ENCODE peak calls at places on chromosomes 6 and 20, in seven cellular contexts. F, N, K, O, I, P and V are unnamed samples.

GRCh38 chr20:45306431-45306982 is at the start of gene RBPJL:
- DNase-seq in F (no peak), N (peak; percentile 39), K (peak; percentile 40), O (no peak), I (no peak), P (peak; percentile 13), V (no peak)

GRCh38 chr6:90284745-90285481 is 11.7 kb downstream of the BACH2 start:
- DNase-seq in F (no peak), N (no peak), K (no peak), O (no peak), I (no peak), P (no peak), V (no peak)

GRCh38 chr6:56372621-56373020 is 125.2 kb upstream of the COL21A1 start:
- DNase-seq in F (no peak), N (no peak), K (no peak), O (no peak), I (no peak), P (no peak), V (no peak)

GRCh38 chr20:41339957-41340326 is 679 bp upstream of the LPIN3 start:
- DNase-seq in F (no peak), N (peak; percentile 87), K (peak; percentile 83), O (peak; percentile 92), I (peak; percentile 89), P (peak; percentile 79), V (peak; percentile 88)

GRCh38 chr20:48025061-48025515 is 239.8 kb upstream of the SULF2 start:
- DNase-seq in F (no peak), N (no peak), K (no peak), O (no peak), I (peak; percentile 89), P (no peak), V (no peak)

GRCh38 chr6:79413562-79414002 is 123.6 kb downstream of the LCA5 start:
- DNase-seq in F (no peak), N (no peak), K (no peak), O (no peak), I (no peak), P (no peak), V (no peak)

GRCh38 chr20:52127309-52127708 is 64.3 kb downstream of the ZFP64 start:
- DNase-seq in F (no peak), N (no peak), K (no peak), O (no peak), I (no peak), P (no peak), V (no peak)

GRCh38 chr6:83853968-83854501 is 875 bp downstream of the RIPPLY2 start:
- DNase-seq in F (no peak), N (no peak), K (no peak), O (no peak), I (no peak), P (no peak), V (peak; percentile 47)

GRCh38 chr20:3115190-3116107 is 30.9 kb upstream of the AVP start:
- DNase-seq in F (no peak), N (peak; percentile 22), K (no peak), O (no peak), I (peak; percentile 35), P (no peak), V (peak; percentile 88)